ENCODE peak calls at places on chromosomes 11 and 22, in four cellular contexts. J, O, B and K are unnamed samples.

GRCh38 chr11:59053387-59053786 is 32.7 kb upstream of the GLYATL1B start:
- DNase-seq in J (peak), O (peak), B (peak), K (peak)

GRCh38 chr22:37626144-37626543 is 13.3 kb upstream of the SH3BP1 start:
- DNase-seq in J (no peak), O (no peak), B (no peak), K (no peak)

GRCh38 chr11:68684385-68685356 is at the start of gene GAL:
- DNase-seq in J (no peak), O (no peak), B (no peak), K (no peak)

GRCh38 chr11:16775604-16776283 is 37.3 kb downstream of the C11orf58 start:
- DNase-seq in J (no peak), O (no peak), B (no peak), K (no peak)

GRCh38 chr11:110948112-110948511 is 235.9 kb upstream of the ARHGAP20 start:
- DNase-seq in J (no peak), O (no peak), B (no peak), K (no peak)

GRCh38 chr11:28618426-28618825 is 510.2 kb downstream of the METTL15 start:
- DNase-seq in J (peak), O (no peak), B (no peak), K (no peak)

GRCh38 chr22:20957691-20958440 is 9.2 kb upstream of the AIFM3 start:
- DNase-seq in J (no peak), O (peak), B (no peak), K (no peak)

GRCh38 chr11:106076421-106076922 is 675 bp downstream of the KBTBD3 start:
- DNase-seq in J (no peak), O (peak), B (no peak), K (no peak)

GRCh38 chr11:72225411-72225951 is 914 bp downstream of the INPPL1 start:
- DNase-seq in J (no peak), O (no peak), B (peak), K (no peak)

GRCh38 chr22:33576205-33576604 is 344.1 kb downstream of the LARGE1 start:
- DNase-seq in J (no peak), O (no peak), B (no peak), K (no peak)

GRCh38 chr11:134034496-134035381 is 34.1 kb upstream of the JAM3 start:
- DNase-seq in J (no peak), O (no peak), B (peak), K (peak)

GRCh38 chr11:119688362-119688761 is 40.6 kb downstream of the NECTIN1 start:
- DNase-seq in J (no peak), O (no peak), B (no peak), K (no peak)

GRCh38 chr11:114346709-114347141 is 50.5 kb downstream of the NNMT start:
- DNase-seq in J (no peak), O (no peak), B (no peak), K (no peak)

GRCh38 chr11:10674440-10674855 is 19.1 kb downstream of the IRAG1 start:
- DNase-seq in J (no peak), O (no peak), B (no peak), K (no peak)
- H3K27ac ChIP-seq in J (no peak), O (no peak), B (no peak), K (peak)

GRCh38 chr11:63492441-63492840 is 1.5 kb upstream of the PLAAT5 start:
- DNase-seq in J (no peak), O (no peak), B (no peak), K (no peak)

GRCh38 chr11:63489879-63490278 is 1.1 kb downstream of the PLAAT5 start:
- DNase-seq in J (no peak), O (no peak), B (no peak), K (no peak)

GRCh38 chr11:63491614-63492372 is 826 bp upstream of the PLAAT5 start:
- DNase-seq in J (no peak), O (no peak), B (no peak), K (no peak)

GRCh38 chr11:63491240-63491587 is 247 bp upstream of the PLAAT5 start:
- DNase-seq in J (no peak), O (no peak), B (no peak), K (no peak)

DNA sequence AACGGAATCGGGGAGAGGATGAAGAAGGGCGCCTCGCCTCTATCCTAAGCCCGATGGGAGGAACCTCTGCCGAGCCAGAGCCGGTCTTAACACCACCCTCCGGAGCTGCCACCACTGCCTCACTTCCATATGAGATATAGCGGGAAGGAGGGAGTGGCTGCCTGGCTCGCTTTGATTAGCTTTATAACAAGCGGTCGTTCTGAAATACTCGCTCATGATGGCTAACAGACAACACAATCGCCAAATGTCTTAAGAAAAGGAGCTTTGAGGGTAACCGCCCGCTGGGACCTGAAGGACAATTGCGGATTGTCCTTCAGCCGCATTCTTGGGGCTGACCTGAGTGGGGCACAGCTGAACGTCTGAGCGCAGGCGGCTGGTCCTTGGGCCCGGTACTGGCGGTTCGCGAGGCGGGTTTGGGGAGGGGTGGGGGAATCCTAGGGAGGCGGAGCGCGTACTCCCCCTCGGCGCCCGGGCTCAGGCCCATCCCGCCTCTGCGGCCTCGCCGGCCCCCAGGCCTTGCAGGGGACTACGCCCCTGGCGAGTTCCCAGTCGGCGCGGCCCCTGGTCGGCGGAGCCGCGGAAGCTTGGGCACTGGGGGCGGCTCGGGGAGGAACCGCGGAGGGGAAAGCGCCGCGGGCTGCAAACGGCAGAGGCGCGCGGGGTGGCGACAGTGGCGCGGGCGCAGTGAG is at the start of gene PLAAT5:
- DNase-seq in J (no peak), O (no peak), B (peak), K (peak)
- H3K27ac ChIP-seq in J (no peak), O (no peak), B (no peak), K (peak)

DNA sequence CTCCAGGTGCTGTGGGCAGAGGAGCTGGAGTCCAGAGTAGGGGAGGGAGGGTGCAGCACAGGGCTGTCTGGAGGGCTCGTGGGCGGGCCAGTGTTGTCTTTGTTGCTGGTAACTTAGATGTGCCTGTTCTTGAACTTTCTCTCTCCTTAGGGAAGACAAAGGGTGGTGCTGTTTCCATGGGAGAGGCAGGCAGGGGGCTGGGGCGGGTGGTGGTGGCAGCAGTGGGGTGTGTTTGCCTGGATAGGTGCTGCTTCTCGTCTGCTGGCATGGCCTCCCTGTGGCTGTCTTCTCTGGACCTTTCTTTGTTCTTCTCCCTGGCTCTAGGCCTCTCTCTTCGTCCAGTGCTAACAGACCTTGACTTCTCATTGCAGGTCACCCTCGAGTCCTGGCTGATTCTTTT is 8.5 kb downstream of the SIDT2 start:
- DNase-seq in J (no peak), O (no peak), B (no peak), K (no peak)
- H3K27ac ChIP-seq in J (no peak), O (no peak), B (no peak), K (no peak)

DNA sequence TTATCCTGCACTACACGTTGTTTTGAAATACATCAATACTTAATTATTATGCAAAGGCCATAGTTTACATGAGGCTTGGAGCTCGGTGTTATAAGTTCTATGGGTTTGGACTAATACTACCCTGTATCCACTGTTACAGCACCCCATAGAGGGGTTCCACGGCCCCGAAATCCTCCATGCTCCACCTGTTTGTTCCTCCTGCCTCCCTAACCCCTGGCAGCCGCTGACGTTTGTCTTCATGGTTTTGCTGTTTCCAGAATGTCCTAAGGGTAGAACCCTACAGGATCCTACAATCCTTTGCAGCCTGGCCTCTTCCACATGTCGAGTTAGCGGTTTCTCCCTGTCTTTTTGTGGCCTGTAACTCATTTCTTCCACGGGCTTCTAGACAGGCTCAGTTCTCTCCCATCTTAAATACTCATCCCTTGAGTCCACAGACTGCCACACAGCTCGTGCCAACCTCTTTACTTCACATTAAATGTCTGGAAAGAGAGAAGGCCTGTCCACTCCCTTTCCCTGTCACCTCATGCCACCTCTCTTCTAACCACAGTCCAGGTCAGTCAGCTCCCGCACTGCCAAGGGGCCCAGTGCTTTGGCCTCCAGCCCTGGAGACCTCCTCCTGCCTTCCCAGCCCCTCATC is 42.4 kb upstream of the TH start:
- DNase-seq in J (no peak), O (no peak), B (no peak), K (no peak)
- H3K27ac ChIP-seq in J (no peak), O (no peak), B (peak), K (no peak)